ENCODE peak calls at places on chromosomes 3 and 15, in ten cellular contexts. Z is NCI-H2107; S is activated CD4-positive, alpha-beta memory T cell treated with anti-CD3 and anti-CD28 coated beads, Interleukin-2, amount 10 ng/mL, durations not matched to agents 7 days and 5 days; T is stimulated activated CD4-positive, alpha-beta T cell treated with anti-CD3 and anti-CD28 coated beads, Interleukin-12 subunit alpha, Interleukin-12 subunit beta, amount 100 ng/mL, for 4 hours; K is activated T-helper 1 cell treated with anti-CD3 and anti-CD28 coated beads, Interleukin-2, amount 50 U/mL, for 16 hours; D is LoVo; L is activated T-cell treated with anti-CD3 and anti-CD28 coated beads for 1 hour; N is fibroblast of the aortic adventitia; H is brain microvascular endothelial cell; O is NCI-H1930. A is an unnamed sample.

GRCh38 chr3:151306168-151306810 is 10.3 kb downstream of the GPR87 start:
- DNase-seq in T (no peak), D (no peak), O (no peak), H (no peak), N (no peak), Z (no peak), K (no peak), S (no peak), L (no peak), A (no peak)

GRCh38 chr3:60573494-60573893 is 677.8 kb downstream of the FHIT start:
- DNase-seq in S (no peak), O (no peak), H (peak), L (no peak), D (no peak), K (no peak), T (no peak), N (no peak), Z (no peak), A (no peak)

GRCh38 chr3:94032187-94032586 is 3.8 kb upstream of the STX19 start:
- DNase-seq in T (no peak), S (no peak), H (no peak), O (no peak), Z (no peak), K (no peak), L (no peak), N (peak), D (no peak), A (no peak)

GRCh38 chr3:124951511-124952390 is 17.2 kb upstream of the MUC13 start:
- DNase-seq in L (no peak), D (peak), S (no peak), N (peak), T (no peak), Z (no peak), K (no peak), O (no peak), H (peak), A (no peak)

GRCh38 chr3:171797265-171797679 is 13.0 kb downstream of the PLD1 start:
- DNase-seq in D (no peak), N (peak), T (no peak), H (no peak), S (no peak), K (no peak), Z (no peak), O (no peak), L (no peak), A (no peak)

GRCh38 chr3:112736802-112737566 is 96.0 kb upstream of the CCDC80 start:
- DNase-seq in D (no peak), Z (no peak), N (no peak), L (no peak), T (no peak), K (no peak), S (no peak), H (no peak), O (no peak), A (no peak)

GRCh38 chr15:99212401-99212800 is 37.0 kb downstream of the TTC23 start:
- DNase-seq in S (no peak), H (peak), D (no peak), O (no peak), T (no peak), L (no peak), K (no peak), Z (no peak), N (no peak), A (no peak)

GRCh38 chr3:174352227-174352626 is 506.9 kb upstream of the NAALADL2 start:
- DNase-seq in Z (no peak), T (no peak), H (no peak), N (no peak), S (no peak), O (no peak), D (no peak), K (no peak), L (no peak), A (no peak)

GRCh38 chr15:50353999-50354837 is 780 bp downstream of the GABPB1 start:
- DNase-seq in K (peak), L (peak), Z (no peak), O (no peak), T (peak), S (peak), D (peak), N (peak), H (peak), A (peak)

GRCh38 chr3:150765949-150766720 is 3.2 kb upstream of the SIAH2 start:
- DNase-seq in N (peak), H (peak), S (no peak), K (no peak), L (no peak), O (no peak), T (peak), D (no peak), Z (no peak), A (no peak)

A was measured in KBM-7.